ENCODE peak calls at places on chromosomes 4 and X, in six cellular contexts. S is heart left ventricle, L is right cardiac atrium, Q is heart right ventricle, B is BE2C, O is NB4. Y is an unnamed sample.

GRCh38 chr4:3299122-3299521 is 6.3 kb downstream of the RGS12 start:
- DNase-seq in O (no peak), B (no peak), L (no peak), Q (no peak), S (peak), Y (no peak)

GRCh38 chrX:110418220-110418856 is 59.7 kb downstream of the RTL9 start:
- DNase-seq in B (peak), Q (peak), L (no peak), O (peak), S (no peak), Y (peak)

GRCh38 chrX:143788265-143788664 is 67.7 kb upstream of the SPANXN2 start:
- DNase-seq in B (no peak), O (peak), L (no peak), Q (no peak), S (no peak), Y (no peak)

GRCh38 chrX:139881572-139881971 is 51.3 kb downstream of the ATP11C start:
- DNase-seq in L (no peak), Q (peak), B (no peak), S (no peak), O (no peak), Y (no peak)

GRCh38 chr4:1253831-1254230 is 4.9 kb upstream of the CTBP1 start:
- DNase-seq in O (no peak), Q (no peak), B (no peak), L (no peak), S (no peak), Y (no peak)

GRCh38 chr4:73865697-73866096 is 3.5 kb upstream of the CXCL1 start:
- DNase-seq in O (no peak), Q (no peak), L (no peak), S (no peak), B (no peak), Y (no peak)

GRCh38 chrX:154750301-154751120 is at the start of gene GAB3:
- DNase-seq in B (peak), L (peak), O (peak), S (peak), Q (peak), Y (peak)

GRCh38 chr4:152729466-152729865 is 49.7 kb upstream of the TMEM154 start:
- DNase-seq in Q (no peak), B (no peak), L (no peak), S (no peak), O (no peak), Y (no peak)

GRCh38 chrX:148500428-148501120 is at the start of gene AFF2:
- DNase-seq in O (peak), L (peak), B (peak), S (peak), Q (peak), Y (peak)

GRCh38 chrX:31092970-31093638 is 21.3 kb upstream of the FTHL17 start:
- DNase-seq in Q (no peak), B (no peak), O (no peak), L (no peak), S (no peak), Y (no peak)

GRCh38 chrX:134676440-134676839 is 18.2 kb upstream of the PLAC1 start:
- DNase-seq in L (no peak), Q (no peak), O (no peak), S (no peak), B (no peak), Y (no peak)

GRCh38 chr4:51930557-51930956 is 87.6 kb downstream of the DCUN1D4 start:
- DNase-seq in O (no peak), S (no peak), B (no peak), L (no peak), Q (no peak), Y (no peak)

GRCh38 chr4:96035727-96036126 is 195.8 kb downstream of the PDHA2 start:
- DNase-seq in S (no peak), Q (no peak), O (peak), B (peak), L (no peak), Y (peak)

GRCh38 chrX:3176439-3176820 is 135.2 kb downstream of the ARSF start:
- DNase-seq in S (no peak), B (no peak), Q (no peak), O (no peak), L (no peak), Y (no peak)

GRCh38 chrX:42515939-42516338 is 262.0 kb downstream of the PPP1R2C start:
- DNase-seq in Q (no peak), L (no peak), O (no peak), S (no peak), B (no peak), Y (no peak)

GRCh38 chr4:165328708-165329107 is 1.2 kb downstream of the MSMO1 start:
- DNase-seq in L (no peak), B (no peak), O (no peak), S (no peak), Q (no peak), Y (no peak)

GRCh38 chr4:8737075-8737474 is 134.6 kb downstream of the HMX1 start:
- DNase-seq in S (no peak), Q (no peak), O (no peak), B (no peak), L (no peak), Y (peak)

GRCh38 chr4:55820260-55820659 is 670 bp downstream of the EXOC1L start:
- DNase-seq in B (no peak), Q (no peak), L (no peak), S (no peak), O (no peak), Y (no peak)

GRCh38 chr4:11743236-11743635 is 314.5 kb upstream of the HS3ST1 start:
- DNase-seq in B (no peak), O (no peak), Q (no peak), S (no peak), L (no peak), Y (no peak)

GRCh38 chrX:22527302-22527701 is 254.6 kb downstream of the CBLL2 start:
- DNase-seq in Q (no peak), O (no peak), B (no peak), L (no peak), S (no peak), Y (no peak)

GRCh38 chrX:20432746-20433374 is 166.2 kb upstream of the RPS6KA3 start:
- DNase-seq in O (no peak), Q (no peak), B (no peak), S (no peak), L (no peak), Y (no peak)

DNA sequence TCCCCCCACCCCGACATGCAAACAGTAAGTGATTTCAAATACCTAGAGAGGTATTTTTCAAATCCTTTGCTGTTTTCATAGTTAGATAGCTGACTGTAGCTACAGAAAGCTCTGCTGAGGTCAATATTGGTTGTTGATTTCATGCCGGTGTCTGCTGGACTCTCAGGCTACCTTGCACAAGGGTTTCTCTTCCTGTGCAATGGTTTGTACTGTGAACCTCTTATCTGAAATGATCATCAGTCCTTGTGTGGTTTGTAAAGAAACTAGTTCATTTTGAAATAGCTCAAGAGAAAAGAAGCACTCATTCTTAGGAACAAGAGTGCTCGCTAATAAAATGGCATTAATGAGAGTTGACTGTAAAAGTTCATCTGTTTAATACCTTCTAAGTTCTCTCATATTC is 2.1 kb downstream of the MTM1 start:
- DNase-seq in L (no peak), B (no peak), S (no peak), O (peak), Q (no peak), Y (peak)
- H3K4me3 ChIP-seq in L (no peak), B (no peak), S (no peak), O (peak), Q (peak), Y (no peak)

GRCh38 chr4:37540486-37540885 is 145.7 kb downstream of the RELL1 start:
- DNase-seq in S (no peak), L (no peak), O (no peak), B (no peak), Q (no peak), Y (no peak)

GRCh38 chr4:37537484-37537883 is 148.7 kb downstream of the RELL1 start:
- DNase-seq in O (peak), Q (no peak), B (no peak), L (no peak), S (no peak), Y (no peak)

GRCh38 chr4:37535872-37536271 is 150.3 kb downstream of the RELL1 start:
- DNase-seq in B (no peak), Q (no peak), L (no peak), S (no peak), O (no peak), Y (no peak)

GRCh38 chr4:37541956-37542355 is 144.2 kb downstream of the RELL1 start:
- DNase-seq in B (no peak), Q (no peak), S (no peak), L (no peak), O (no peak), Y (no peak)

GRCh38 chr4:37538931-37539330 is 147.2 kb downstream of the RELL1 start:
- DNase-seq in Q (no peak), O (peak), S (no peak), L (no peak), B (no peak), Y (no peak)
- H3K4me3 ChIP-seq in Q (no peak), O (no peak), S (no peak), L (no peak), B (no peak), Y (no peak)

GRCh38 chr4:40209401-40209800 is 12.6 kb downstream of the RHOH start:
- DNase-seq in Q (no peak), S (no peak), O (no peak), B (no peak), L (no peak), Y (no peak)
- H3K4me3 ChIP-seq in Q (no peak), S (no peak), O (no peak), B (no peak), L (no peak), Y (no peak)

DNA sequence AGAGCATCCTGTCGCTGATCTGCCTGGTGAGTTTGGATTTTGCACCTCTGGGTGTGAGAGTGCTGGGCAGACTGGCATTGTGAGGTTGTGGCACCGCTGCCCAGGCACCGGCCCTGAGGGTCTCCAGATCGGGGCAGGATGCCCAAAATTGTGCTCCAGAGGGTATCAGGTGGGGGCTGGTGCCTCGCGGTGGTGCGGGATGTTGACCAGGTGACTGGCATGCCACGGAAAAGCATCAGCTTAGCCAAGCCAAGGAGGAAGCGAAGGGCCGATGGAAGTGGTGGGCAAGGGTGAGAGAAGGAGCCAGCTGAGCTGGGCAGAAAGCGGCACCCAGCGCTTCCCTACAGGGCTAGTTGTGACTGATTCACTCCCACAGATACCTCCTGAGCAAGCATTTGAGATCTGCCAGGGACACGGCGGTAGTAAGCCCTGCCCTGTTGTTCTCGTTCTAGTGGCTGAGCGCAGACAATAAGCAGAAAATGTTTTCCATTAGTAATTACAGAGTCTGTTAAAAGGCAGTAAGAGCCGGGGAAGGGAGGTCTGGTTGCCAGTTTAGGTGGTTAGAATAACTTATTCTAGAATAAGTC is 809 bp downstream of the ZFP92 start:
- DNase-seq in Q (no peak), B (no peak), S (no peak), O (no peak), L (peak), Y (no peak)
- H3K4me3 ChIP-seq in Q (peak), B (no peak), S (peak), O (no peak), L (peak), Y (peak)

GRCh38 chr4:26082565-26082964 is 168.5 kb downstream of the SMIM20 start:
- DNase-seq in L (no peak), B (no peak), S (no peak), Q (no peak), O (no peak), Y (no peak)

GRCh38 chr4:26083987-26084386 is 170.0 kb downstream of the SMIM20 start:
- DNase-seq in B (no peak), L (no peak), S (no peak), Q (no peak), O (peak), Y (no peak)

GRCh38 chr4:26080876-26081628 is 167.0 kb downstream of the SMIM20 start:
- DNase-seq in S (no peak), B (no peak), O (no peak), L (no peak), Q (no peak), Y (no peak)

GRCh38 chr4:26084414-26084813 is 170.4 kb downstream of the SMIM20 start:
- DNase-seq in S (no peak), L (no peak), Q (no peak), O (no peak), B (no peak), Y (no peak)

GRCh38 chr4:26081795-26082498 is 167.9 kb downstream of the SMIM20 start:
- DNase-seq in L (no peak), B (no peak), S (no peak), Q (no peak), O (peak), Y (no peak)
- H3K4me3 ChIP-seq in L (no peak), B (no peak), S (no peak), Q (no peak), O (no peak), Y (no peak)

GRCh38 chr4:82765134-82765533 is 33.5 kb downstream of the SCD5 start:
- DNase-seq in S (no peak), O (no peak), Q (no peak), B (no peak), L (no peak), Y (no peak)

GRCh38 chr4:82756061-82756460 is 42.5 kb downstream of the SCD5 start:
- DNase-seq in Q (no peak), L (no peak), B (no peak), O (no peak), S (no peak), Y (no peak)

GRCh38 chr4:82758701-82759685 is 39.6 kb downstream of the SCD5 start:
- DNase-seq in B (no peak), S (no peak), O (no peak), Q (no peak), L (no peak), Y (no peak)

DNA sequence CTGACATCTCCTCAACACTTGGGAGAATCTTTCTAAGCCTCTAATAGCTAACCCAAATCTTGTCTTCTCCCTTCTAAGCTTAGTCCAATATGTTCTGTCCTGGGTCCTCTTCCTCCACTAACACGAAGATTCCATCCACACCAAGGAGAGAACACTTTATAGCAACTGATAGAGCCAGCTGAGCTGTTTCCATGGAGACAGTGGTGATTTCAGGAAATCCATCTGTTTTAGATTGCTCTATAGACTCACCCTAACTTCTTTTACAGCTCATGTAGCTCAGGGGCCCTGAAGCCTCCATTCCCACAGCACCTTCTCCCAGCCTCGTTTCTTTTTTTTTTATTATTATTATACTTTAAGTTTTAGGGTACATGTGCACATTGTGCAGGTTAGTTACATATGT is 37.3 kb downstream of the SCD5 start:
- DNase-seq in Q (no peak), O (no peak), B (no peak), S (no peak), L (no peak), Y (no peak)
- H3K4me3 ChIP-seq in Q (no peak), O (no peak), B (no peak), S (no peak), L (no peak), Y (no peak)

DNA sequence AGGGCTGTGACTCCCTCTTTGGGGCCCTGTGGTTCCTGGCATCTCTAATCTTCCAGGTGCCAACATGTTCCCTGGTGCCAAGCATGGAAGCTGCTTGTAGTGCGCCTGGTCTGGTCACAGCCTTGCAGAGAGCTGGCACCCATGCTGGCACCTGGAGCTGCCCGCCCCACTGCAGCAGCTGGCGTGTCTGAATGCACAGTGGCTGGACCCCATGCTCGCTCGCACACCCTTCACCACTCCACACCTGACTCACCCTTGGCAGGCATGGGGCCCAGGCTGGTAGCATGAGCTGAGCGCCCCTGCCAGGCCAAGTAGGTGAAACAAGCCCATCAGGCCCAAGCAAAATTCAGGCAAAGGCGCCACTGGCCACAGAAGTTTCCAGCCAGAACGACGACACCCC is 119.1 kb downstream of the DNAAF6 start:
- DNase-seq in L (peak), B (no peak), Q (no peak), S (no peak), O (no peak), Y (no peak)
- H3K4me3 ChIP-seq in L (no peak), B (no peak), Q (no peak), S (no peak), O (no peak), Y (no peak)

GRCh38 chr4:56937262-56937661 is 29.6 kb downstream of the REST start:
- DNase-seq in S (no peak), B (no peak), O (no peak), Q (no peak), L (no peak), Y (no peak)
- H3K4me3 ChIP-seq in S (no peak), B (no peak), O (no peak), Q (no peak), L (no peak), Y (no peak)

GRCh38 chr4:146192060-146192459 is 16.5 kb downstream of the LSM6 start:
- DNase-seq in L (no peak), Q (peak), B (no peak), O (no peak), S (no peak), Y (no peak)
- H3K4me3 ChIP-seq in L (no peak), Q (no peak), B (no peak), O (no peak), S (no peak), Y (no peak)

DNA sequence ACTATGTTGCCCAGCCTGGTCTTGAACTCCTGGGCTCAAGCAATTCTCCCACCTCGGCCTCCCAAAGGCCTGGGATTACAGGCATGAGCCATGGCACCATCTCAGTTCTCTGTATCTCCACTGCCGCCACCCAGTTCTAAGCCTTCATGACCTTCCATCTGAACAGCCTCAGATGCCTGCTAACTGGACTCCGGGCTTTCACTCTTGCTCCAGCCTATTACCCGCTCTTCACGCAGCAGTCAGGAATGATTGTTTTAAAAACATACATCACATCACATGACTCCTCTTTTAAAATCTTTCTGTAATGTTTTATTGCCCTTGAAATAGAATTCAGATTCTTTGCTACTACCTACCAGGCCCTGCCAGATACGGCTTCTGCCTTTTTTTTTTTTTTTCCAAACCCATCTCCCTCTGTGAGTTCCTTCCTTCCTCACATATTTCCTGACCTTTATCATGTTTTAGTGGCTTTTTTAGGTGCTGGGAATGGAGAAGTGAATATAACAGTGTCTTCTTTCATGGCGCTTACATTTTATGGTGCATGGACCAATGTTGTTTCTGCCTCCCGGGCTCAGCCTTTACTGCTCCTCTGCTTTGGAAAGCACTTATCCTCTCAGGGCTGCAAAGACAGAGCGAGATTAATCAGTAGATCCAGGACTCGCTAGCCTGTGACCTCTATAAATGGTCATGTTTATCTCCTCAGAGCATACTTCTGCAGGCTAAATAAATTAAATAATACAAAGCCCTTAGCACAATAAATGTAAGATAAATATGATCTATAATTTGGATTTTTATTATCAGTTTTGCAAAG is 58.0 kb downstream of the FBXO8 start:
- DNase-seq in O (no peak), L (no peak), Q (no peak), S (no peak), B (peak), Y (no peak)
- H3K4me3 ChIP-seq in O (no peak), L (no peak), Q (no peak), S (no peak), B (peak), Y (no peak)